ENCODE peak calls at places on chromosomes 13 and 19, in eight cellular contexts. G, F, E, M, Q, A, Y and I are unnamed samples.

GRCh38 chr19:18023596-18024212 is 15.7 kb downstream of the ARRDC2 start:
- DNase-seq in G (no peak), F (peak; percentile 72), E (no peak), M (no peak), Q (no peak), A (no peak), Y (no peak), I (peak; percentile 50)

GRCh38 chr13:35086667-35087066 is 144.6 kb downstream of the NBEA start:
- DNase-seq in G (no peak), F (no peak), E (no peak), M (peak; percentile 27), Q (no peak), A (no peak), Y (no peak), I (no peak)

GRCh38 chr13:21837288-21837687 is 166.4 kb downstream of the FGF9 start:
- DNase-seq in G (no peak), F (no peak), E (no peak), M (no peak), Q (no peak), A (no peak), Y (no peak), I (no peak)

GRCh38 chr19:35458821-35459391 is 10.8 kb downstream of the FFAR2 start:
- DNase-seq in G (no peak), F (no peak), E (no peak), M (no peak), Q (no peak), A (no peak), Y (peak; percentile 56), I (no peak)

GRCh38 chr13:30364133-30364532 is 56.8 kb upstream of the KATNAL1 start:
- DNase-seq in G (no peak), F (no peak), E (no peak), M (peak; percentile 46), Q (no peak), A (no peak), Y (no peak), I (no peak)

GRCh38 chr19:18002347-18002850 is 5.6 kb upstream of the ARRDC2 start:
- DNase-seq in G (no peak), F (no peak), E (no peak), M (no peak), Q (no peak), A (no peak), Y (no peak), I (no peak)

GRCh38 chr19:45391871-45392665 is 12.8 kb downstream of the PPP1R13L start:
- DNase-seq in G (no peak), F (no peak), E (no peak), M (no peak), Q (no peak), A (no peak), Y (no peak), I (no peak)

GRCh38 chr19:49870309-49870901 is 3.0 kb upstream of the PNKP start:
- DNase-seq in G (no peak), F (no peak), E (no peak), M (no peak), Q (no peak), A (no peak), Y (no peak), I (no peak)

GRCh38 chr13:112680741-112681360 is 9.0 kb upstream of the ATP11A start:
- DNase-seq in G (no peak), F (no peak), E (no peak), M (no peak), Q (no peak), A (no peak), Y (no peak), I (no peak)